ENCODE peak calls at places on chromosomes 13 and 19, in nine cellular contexts. L is LNCaP clone FGC, R is AG10803, C is neural progenitor cell, A is fibroblast of lung, T is fibroblast of villous mesenchyme, H is mesothelial cell of epicardium, B is AG09319, K is epithelial cell of esophagus. U is an unnamed sample.

GRCh38 chr19:38647966-38648788 is 728 bp downstream of the ACTN4 start:
- DNase-seq in L (no peak), R (no peak), C (no peak), A (no peak), T (no peak), H (no peak), B (no peak), K (no peak), U (no peak)

GRCh38 chr19:12766051-12766521 is 9.3 kb downstream of the HOOK2 start:
- DNase-seq in L (no peak), R (peak), C (peak), A (peak), T (peak), H (peak), B (no peak), K (peak), U (peak)

GRCh38 chr13:105773887-105774538 is 761.4 kb downstream of the EFNB2 start:
- DNase-seq in L (no peak), R (no peak), C (peak), A (peak), T (peak), H (no peak), B (no peak), K (peak), U (no peak)

GRCh38 chr13:76971215-76971614 is 20.7 kb upstream of the CLN5 start:
- DNase-seq in L (no peak), R (no peak), C (no peak), A (no peak), T (no peak), H (no peak), B (no peak), K (no peak), U (no peak)

GRCh38 chr19:43662487-43662886 is 7.5 kb downstream of the PLAUR start:
- DNase-seq in L (no peak), R (peak), C (peak), A (no peak), T (no peak), H (no peak), B (no peak), K (no peak), U (no peak)

GRCh38 chr19:8074501-8074900 is 21.9 kb downstream of the CCL25 start:
- DNase-seq in L (no peak), R (no peak), C (no peak), A (no peak), T (no peak), H (no peak), B (no peak), K (no peak), U (no peak)

GRCh38 chr13:40232321-40232720 is 434.1 kb downstream of the FOXO1 start:
- DNase-seq in L (no peak), R (no peak), C (peak), A (no peak), T (no peak), H (no peak), B (no peak), K (no peak), U (no peak)

GRCh38 chr19:29831041-29831548 is 19.3 kb downstream of the CCNE1 start:
- DNase-seq in L (no peak), R (no peak), C (no peak), A (no peak), T (no peak), H (no peak), B (no peak), K (peak), U (no peak)

GRCh38 chr13:48726711-48727110 is 73.0 kb downstream of the CYSLTR2 start:
- DNase-seq in L (no peak), R (no peak), C (no peak), A (peak), T (peak), H (no peak), B (no peak), K (no peak), U (no peak)

GRCh38 chr19:40424637-40425449 is 949 bp downstream of the SERTAD1 start:
- DNase-seq in L (no peak), R (peak), C (peak), A (peak), T (peak), H (no peak), B (no peak), K (no peak), U (no peak)

GRCh38 chr19:12754465-12755196 is 3.0 kb downstream of the BEST2 start:
- DNase-seq in L (no peak), R (no peak), C (no peak), A (no peak), T (no peak), H (no peak), B (no peak), K (no peak), U (no peak)

GRCh38 chr19:9936151-9937000 is at the start of gene OLFM2:
- DNase-seq in L (no peak), R (no peak), C (peak), A (no peak), T (no peak), H (peak), B (no peak), K (no peak), U (peak)

GRCh38 chr13:62038214-62038613 is 622.6 kb upstream of the PCDH20 start:
- DNase-seq in L (no peak), R (no peak), C (no peak), A (peak), T (no peak), H (no peak), B (no peak), K (no peak), U (no peak)

GRCh38 chr19:17081672-17082630 is 6.4 kb downstream of the MYO9B start:
- DNase-seq in L (no peak), R (no peak), C (no peak), A (no peak), T (no peak), H (no peak), B (no peak), K (no peak), U (no peak)
- TF ChIP-seq CTCF in L (no peak), R (no peak), C (no peak), A (no peak), T (no peak), H (no peak), B (no peak), K (no peak), U (no peak)

GRCh38 chr13:109333893-109334651 is 452.3 kb downstream of the IRS2 start:
- DNase-seq in L (no peak), R (no peak), C (no peak), A (no peak), T (no peak), H (no peak), B (no peak), K (no peak), U (no peak)
- TF ChIP-seq CTCF in L (no peak), R (no peak), C (no peak), A (no peak), T (no peak), H (no peak), B (no peak), K (no peak), U (no peak)

DNA sequence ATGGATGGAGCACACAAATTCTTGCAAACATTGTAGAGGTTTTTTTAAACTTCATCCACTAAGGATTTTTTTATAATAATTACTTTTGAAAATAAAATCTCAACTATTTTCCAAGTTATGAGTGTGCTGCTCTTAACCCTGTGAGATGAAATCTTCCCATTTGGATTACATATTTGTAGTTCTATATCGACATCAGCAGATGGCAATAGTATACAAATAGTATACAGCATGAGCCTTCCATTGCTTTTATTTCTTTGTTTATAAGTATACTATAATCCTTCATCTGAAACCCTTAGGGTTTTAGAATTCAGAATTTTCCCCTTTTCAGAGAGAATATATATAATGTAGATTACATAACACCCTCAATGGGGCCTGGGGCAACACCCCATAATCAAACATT is 70.5 kb downstream of the GJA3 start:
- DNase-seq in L (no peak), R (no peak), C (no peak), A (peak), T (no peak), H (no peak), B (no peak), K (no peak), U (no peak)
- TF ChIP-seq CTCF in L (peak), R (peak), C (peak), A (no peak), T (no peak), H (no peak), B (no peak), K (peak), U (no peak)

DNA sequence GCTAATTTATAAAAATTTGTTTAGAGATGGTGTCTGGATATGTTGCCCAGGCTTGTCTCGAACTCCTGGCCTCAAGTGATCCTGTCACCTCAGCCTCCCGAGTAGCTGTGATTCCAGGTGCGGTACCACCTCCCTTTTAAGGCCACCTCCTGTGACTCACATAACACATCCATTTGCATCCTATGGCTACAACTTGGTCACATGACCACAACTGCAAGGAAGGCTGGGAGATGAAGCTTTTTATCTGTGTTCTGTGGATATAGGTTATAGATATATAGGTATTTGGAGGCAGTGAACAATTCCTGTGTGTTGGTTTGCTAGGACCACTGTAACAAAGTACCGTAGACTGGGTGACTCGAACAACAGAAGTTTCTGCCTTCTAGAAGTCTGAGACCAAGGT is 6.0 kb downstream of the SPACA6 start:
- DNase-seq in L (no peak), R (no peak), C (no peak), A (no peak), T (no peak), H (no peak), B (no peak), K (no peak), U (no peak)
- TF ChIP-seq CTCF in L (no peak), R (no peak), C (no peak), A (no peak), T (no peak), H (no peak), B (no peak), K (no peak), U (no peak)

U was measured in GM10248.